ENCODE peak calls at places on chromosomes 12 and 14, in ten cellular contexts. J is nucleus accumbens, X is EH, G is HTR-8/SVneo, K is Karpas-422, S is stromal cell of bone marrow, C is NCI-H510A, P is brain microvascular endothelial cell, Y is Calu3, M is hepatocyte. O is an unnamed sample.

GRCh38 chr14:76829650-76830421 is 3.6 kb downstream of the LRRC74A start:
- DNase-seq in J (peak; percentile 82), S (no peak), P (no peak), C (no peak), K (no peak), Y (peak; percentile 45), X (no peak), G (no peak), M (no peak), O (no peak)

GRCh38 chr12:57899010-57899662 is 42.2 kb upstream of the ATP23 start:
- DNase-seq in S (peak; percentile 52), K (peak; percentile 51), G (no peak), Y (peak; percentile 39), J (no peak), X (peak; percentile 78), C (peak; percentile 29), M (no peak), P (peak; percentile 68), O (no peak)

GRCh38 chr12:90977224-90977623 is 22.2 kb upstream of the CCER1 start:
- DNase-seq in Y (no peak), K (no peak), S (no peak), C (no peak), G (no peak), P (no peak), M (no peak), X (peak; percentile 61), J (no peak), O (no peak)

GRCh38 chr14:53953002-53953827 is 3.4 kb downstream of the BMP4 start:
- DNase-seq in X (peak; percentile 86), M (peak; percentile 95), Y (peak; percentile 82), P (peak; percentile 49), J (peak; percentile 43), K (no peak), C (no peak), G (peak; percentile 92), S (peak; percentile 51), O (no peak)

GRCh38 chr12:131047789-131048610 is 94.3 kb downstream of the ADGRD1 start:
- DNase-seq in G (no peak), X (no peak), Y (no peak), P (no peak), S (no peak), C (no peak), J (no peak), M (no peak), K (no peak), O (no peak)

GRCh38 chr12:132163041-132163910 is 19.0 kb downstream of the NOC4L start:
- DNase-seq in S (no peak), J (no peak), K (no peak), Y (no peak), X (no peak), G (no peak), M (no peak), C (no peak), P (no peak), O (no peak)

GRCh38 chr12:15982471-15982870 is 71.3 kb downstream of the DERA start:
- DNase-seq in X (peak; percentile 69), G (peak; percentile 3), K (no peak), C (no peak), Y (no peak), S (no peak), P (peak; percentile 26), M (peak; percentile 28), J (no peak), O (no peak)

GRCh38 chr12:82746668-82747067 is 60.0 kb downstream of the TMTC2 start:
- DNase-seq in P (no peak), M (no peak), C (no peak), G (no peak), S (no peak), X (peak; percentile 22), K (no peak), Y (no peak), J (no peak), O (no peak)

GRCh38 chr14:30840086-30840779 is 34.1 kb upstream of the COCH start:
- DNase-seq in Y (peak; percentile 1), G (no peak), K (no peak), J (no peak), X (no peak), C (no peak), P (no peak), S (no peak), M (no peak), O (no peak)